ENCODE peak calls at places on chromosomes 13 and 19, in four cellular contexts. L, W, Y and F are unnamed samples.

GRCh38 chr13:114167445-114167844 is 11.6 kb upstream of the CFAP97D2 start:
- DNase-seq in L (no peak), W (no peak), Y (no peak), F (no peak)

GRCh38 chr19:49712397-49712859 is 21.5 kb downstream of the CPT1C start:
- DNase-seq in L (peak), W (peak), Y (peak), F (peak)

GRCh38 chr13:111913790-111914189 is 153.2 kb upstream of the SOX1 start:
- DNase-seq in L (no peak), W (no peak), Y (no peak), F (no peak)

GRCh38 chr13:66313408-66313807 is 916.7 kb downstream of the PCDH9 start:
- DNase-seq in L (no peak), W (no peak), Y (no peak), F (no peak)

GRCh38 chr19:3118232-3119070 is 17.4 kb upstream of the GNA15 start:
- DNase-seq in L (no peak), W (no peak), Y (no peak), F (no peak)

GRCh38 chr19:11767633-11768133 is 883 bp downstream of the ZNF441 start:
- DNase-seq in L (no peak), W (no peak), Y (peak), F (peak)

GRCh38 chr13:85654227-85654626 is 145.0 kb downstream of the SLITRK6 start:
- DNase-seq in L (no peak), W (no peak), Y (no peak), F (peak)

GRCh38 chr13:76759877-76760276 is 126.3 kb downstream of the KCTD12 start:
- DNase-seq in L (no peak), W (no peak), Y (no peak), F (no peak)

GRCh38 chr19:6613711-6614110 is 22.8 kb upstream of the CD70 start:
- DNase-seq in L (no peak), W (no peak), Y (no peak), F (no peak)

GRCh38 chr13:23372264-23372905 is 61.1 kb downstream of the SACS start:
- DNase-seq in L (no peak), W (no peak), Y (no peak), F (no peak)

GRCh38 chr13:49938274-49938673 is 2.1 kb upstream of the SPRYD7 start:
- DNase-seq in L (no peak), W (no peak), Y (no peak), F (no peak)

GRCh38 chr19:24054044-24054935 is 32.7 kb upstream of the ZNF254 start:
- DNase-seq in L (no peak), W (no peak), Y (no peak), F (no peak)

GRCh38 chr13:94535775-94536174 is 56.3 kb upstream of the DCT start:
- DNase-seq in L (no peak), W (no peak), Y (no peak), F (no peak)

GRCh38 chr13:107962209-107962608 is 253.1 kb downstream of the LIG4 start:
- DNase-seq in L (no peak), W (no peak), Y (no peak), F (no peak)

GRCh38 chr19:18100710-18101109 is 3.1 kb downstream of the MAST3 start:
- DNase-seq in L (peak), W (no peak), Y (peak), F (no peak)

GRCh38 chr13:111020546-111020945 is 94.6 kb upstream of the ARHGEF7 start:
- DNase-seq in L (no peak), W (no peak), Y (no peak), F (no peak)

GRCh38 chr19:7830272-7830771 is 304 bp downstream of the EVI5L start:
- DNase-seq in L (no peak), W (no peak), Y (no peak), F (no peak)

GRCh38 chr19:6227941-6228325 is 51.8 kb downstream of the MLLT1 start:
- DNase-seq in L (no peak), W (no peak), Y (no peak), F (no peak)

GRCh38 chr19:8569066-8569761 is 8.0 kb downstream of the MYO1F start:
- DNase-seq in L (no peak), W (no peak), Y (peak), F (no peak)

GRCh38 chr19:13091400-13092161 is 11.1 kb downstream of the LYL1 start:
- DNase-seq in L (peak), W (no peak), Y (no peak), F (peak)

GRCh38 chr19:51821511-51821910 is 26.6 kb downstream of the FPR3 start:
- DNase-seq in L (no peak), W (no peak), Y (no peak), F (no peak)

GRCh38 chr19:29145756-29146155 is 67.2 kb downstream of the UQCRFS1 start:
- DNase-seq in L (no peak), W (no peak), Y (no peak), F (no peak)

GRCh38 chr19:22603518-22604440 is 30.3 kb upstream of the ZNF492 start:
- DNase-seq in L (no peak), W (no peak), Y (no peak), F (no peak)

GRCh38 chr19:6765738-6766356 is 1.4 kb downstream of the SH2D3A start:
- DNase-seq in L (peak), W (peak), Y (no peak), F (no peak)

GRCh38 chr13:74575729-74576125 is 441.5 kb upstream of the KLF12 start:
- DNase-seq in L (peak), W (no peak), Y (peak), F (peak)

GRCh38 chr19:38003427-38004099 is 96.6 kb downstream of the SIPA1L3 start:
- DNase-seq in L (peak), W (no peak), Y (no peak), F (peak)

GRCh38 chr19:29328586-29328985 is 115.6 kb upstream of the UQCRFS1 start:
- DNase-seq in L (no peak), W (no peak), Y (no peak), F (no peak)

GRCh38 chr13:52950436-52950960 is 78.1 kb upstream of the OLFM4 start:
- DNase-seq in L (no peak), W (no peak), Y (no peak), F (no peak)

GRCh38 chr13:68099616-68100015 is 869.5 kb upstream of the PCDH9 start:
- DNase-seq in L (no peak), W (no peak), Y (no peak), F (no peak)

GRCh38 chr13:53338760-53339159 is 310.1 kb downstream of the OLFM4 start:
- DNase-seq in L (no peak), W (no peak), Y (no peak), F (no peak)

GRCh38 chr13:57673197-57673596 is 41.7 kb downstream of the PCDH17 start:
- DNase-seq in L (no peak), W (no peak), Y (no peak), F (no peak)

GRCh38 chr19:6849876-6850275 is 37.5 kb upstream of the ADGRE1 start:
- DNase-seq in L (no peak), W (no peak), Y (no peak), F (no peak)

GRCh38 chr19:18879579-18880373 is 16.2 kb downstream of the CERS1 start:
- DNase-seq in L (peak), W (no peak), Y (peak), F (peak)

GRCh38 chr13:47256618-47257017 is 359.8 kb upstream of the HTR2A start:
- DNase-seq in L (no peak), W (no peak), Y (no peak), F (no peak)

GRCh38 chr19:5321851-5322681 is 18.5 kb downstream of the PTPRS start:
- DNase-seq in L (peak), W (no peak), Y (peak), F (peak)

DNA sequence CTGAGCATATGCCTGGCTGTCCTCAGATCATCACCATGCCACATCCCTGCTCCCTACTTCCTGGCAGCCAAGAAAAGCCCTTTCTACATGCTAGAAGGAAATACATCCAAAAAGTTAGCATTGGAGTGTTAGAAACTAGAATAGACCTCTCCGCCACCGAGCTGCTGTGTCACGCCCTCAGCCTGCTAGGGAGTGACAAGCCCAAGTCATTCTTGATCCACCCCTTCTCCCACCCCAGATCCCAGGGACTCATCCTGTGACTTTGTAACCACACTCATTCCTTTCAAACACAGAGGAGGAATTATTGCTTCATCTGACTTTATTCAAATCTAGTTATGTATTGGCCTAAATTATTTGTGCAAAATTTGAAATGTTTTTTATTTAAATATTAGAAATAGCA is 45.3 kb downstream of the POLR1D start:
- DNase-seq in L (no peak), W (no peak), Y (peak), F (no peak)
- TF ChIP-seq TEAD4 in L (no peak), W (no peak), Y (no peak), F (no peak)

GRCh38 chr19:58307736-58308135 is 2.6 kb downstream of the ERVK3-1 start:
- DNase-seq in L (no peak), W (no peak), Y (no peak), F (no peak)

GRCh38 chr19:58305932-58306323 is 751 bp downstream of the ERVK3-1 start:
- DNase-seq in L (no peak), W (no peak), Y (no peak), F (peak)

GRCh38 chr19:58311345-58311744 is 6.2 kb downstream of the ERVK3-1 start:
- DNase-seq in L (no peak), W (no peak), Y (no peak), F (no peak)
- TF ChIP-seq TEAD4 in L (no peak), W (no peak), Y (no peak), F (no peak)

GRCh38 chr19:10155834-10156233 is 36.1 kb upstream of the EIF3G start:
- DNase-seq in L (no peak), W (no peak), Y (no peak), F (no peak)
- TF ChIP-seq TEAD4 in L (no peak), W (no peak), Y (no peak), F (no peak)

GRCh38 chr13:97263160-97263559 is 41.0 kb downstream of the MBNL2 start:
- DNase-seq in L (no peak), W (no peak), Y (no peak), F (no peak)

GRCh38 chr13:97258801-97259200 is 36.7 kb downstream of the MBNL2 start:
- DNase-seq in L (no peak), W (no peak), Y (no peak), F (no peak)

GRCh38 chr13:97262058-97262457 is 39.9 kb downstream of the MBNL2 start:
- DNase-seq in L (no peak), W (no peak), Y (no peak), F (no peak)

GRCh38 chr13:97259787-97260641 is 37.9 kb downstream of the MBNL2 start:
- DNase-seq in L (no peak), W (no peak), Y (peak), F (no peak)

DNA sequence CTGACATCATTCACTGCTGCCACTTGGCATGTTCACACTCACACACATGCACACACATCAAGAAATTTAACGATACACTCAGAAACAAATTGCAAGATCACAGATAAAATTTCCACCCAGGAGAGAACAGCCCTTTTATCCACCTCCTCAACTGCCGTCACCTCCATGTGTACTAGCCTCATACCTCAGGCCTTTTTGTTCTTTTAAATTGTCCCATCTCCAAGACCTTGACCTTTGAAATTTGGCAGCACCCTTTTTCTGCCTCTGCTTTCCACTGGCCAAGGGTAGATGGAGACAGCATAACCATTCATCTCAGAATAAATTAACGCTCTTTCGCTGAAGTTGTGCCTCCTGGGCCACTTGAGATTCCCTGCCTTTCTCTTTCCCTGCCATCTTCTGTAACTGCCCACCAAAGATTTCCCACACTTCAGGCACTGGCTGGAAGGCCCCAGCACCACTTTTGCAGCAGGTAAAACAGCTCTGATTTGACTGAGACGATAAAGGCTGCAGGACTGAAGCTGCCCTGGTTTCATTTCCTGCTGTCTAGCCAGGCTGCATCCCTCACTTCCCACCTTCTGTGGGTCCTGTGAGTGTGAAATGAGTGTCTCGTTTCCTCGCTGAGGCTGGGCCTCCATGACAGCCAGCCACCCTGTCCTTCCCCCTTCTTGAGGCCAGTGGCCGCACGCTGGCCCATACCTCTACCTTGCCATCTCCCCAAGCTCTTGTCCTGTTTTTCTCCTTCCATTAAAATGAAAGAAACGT is 39.3 kb downstream of the MBNL2 start:
- DNase-seq in L (no peak), W (no peak), Y (no peak), F (no peak)
- TF ChIP-seq TEAD4 in L (no peak), W (no peak), Y (no peak), F (no peak)

GRCh38 chr19:35740108-35740422 is 2.2 kb downstream of the IGFLR1 start:
- DNase-seq in L (no peak), W (no peak), Y (no peak), F (no peak)

GRCh38 chr19:35740423-35741215 is 1.6 kb downstream of the IGFLR1 start:
- DNase-seq in L (peak), W (peak), Y (peak), F (peak)

GRCh38 chr19:35739275-35740107 is 2.8 kb downstream of the IGFLR1 start:
- DNase-seq in L (no peak), W (no peak), Y (no peak), F (no peak)

GRCh38 chr19:35742121-35742724 is at the start of gene IGFLR1:
- DNase-seq in L (no peak), W (no peak), Y (no peak), F (no peak)

GRCh38 chr19:35741216-35741541 is 1.1 kb downstream of the IGFLR1 start:
- DNase-seq in L (no peak), W (no peak), Y (no peak), F (no peak)
- TF ChIP-seq TEAD4 in L (no peak), W (no peak), Y (no peak), F (no peak)

DNA sequence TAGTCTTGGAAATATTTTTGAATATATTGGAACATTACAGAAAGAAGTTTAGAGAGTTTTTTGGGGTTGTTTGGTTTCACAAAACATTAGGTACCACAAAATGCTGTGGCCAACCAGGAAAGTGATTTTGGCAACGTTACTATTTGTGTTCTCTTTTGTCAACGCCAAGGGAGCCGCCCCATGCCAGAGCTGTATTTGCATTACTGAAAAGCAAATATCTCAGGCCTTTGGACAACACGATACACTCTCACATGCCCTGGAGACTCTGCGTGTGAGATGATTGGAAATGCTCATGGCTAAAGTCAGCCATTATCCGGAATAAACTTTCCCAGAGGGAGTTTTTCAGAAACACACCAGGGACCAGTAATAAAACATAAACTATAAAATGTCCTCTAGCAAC is 324.6 kb downstream of the SHISA2 start:
- DNase-seq in L (no peak), W (no peak), Y (no peak), F (no peak)
- TF ChIP-seq TEAD4 in L (no peak), W (no peak), Y (no peak), F (no peak)